ENCODE peak calls at places on chromosomes 5 and 9, in nine cellular contexts. Y, C, K, J, O, B, M, N and U are unnamed samples.

GRCh38 chr5:164296603-164297080 is 791.2 kb downstream of the MAT2B start:
- DNase-seq in Y (no peak), C (no peak), K (peak), J (no peak), O (peak), B (no peak), M (no peak), N (peak), U (no peak)

GRCh38 chr9:137756045-137756744 is 121.4 kb upstream of the CACNA1B start:
- DNase-seq in Y (no peak), C (no peak), K (no peak), J (no peak), O (no peak), B (no peak), M (no peak), N (peak), U (no peak)

GRCh38 chr5:97065475-97065874 is 76.9 kb downstream of the LIX1 start:
- DNase-seq in Y (no peak), C (no peak), K (no peak), J (no peak), O (no peak), B (no peak), M (no peak), N (peak), U (no peak)

GRCh38 chr5:17184596-17184995 is 32.8 kb upstream of the BASP1 start:
- DNase-seq in Y (no peak), C (no peak), K (no peak), J (no peak), O (no peak), B (no peak), M (no peak), N (no peak), U (no peak)

GRCh38 chr9:127965953-127966352 is 14.8 kb downstream of the EEIG1 start:
- DNase-seq in Y (no peak), C (no peak), K (no peak), J (no peak), O (no peak), B (no peak), M (no peak), N (no peak), U (no peak)

GRCh38 chr5:140118294-140118936 is 4.5 kb downstream of the PURA start:
- DNase-seq in Y (no peak), C (no peak), K (no peak), J (no peak), O (no peak), B (no peak), M (no peak), N (peak), U (no peak)

GRCh38 chr9:112144807-112145206 is 30.3 kb downstream of the SUSD1 start:
- DNase-seq in Y (no peak), C (no peak), K (no peak), J (no peak), O (no peak), B (no peak), M (no peak), N (no peak), U (no peak)

GRCh38 chr5:134975078-134975715 is 7.5 kb downstream of the CATSPER3 start:
- DNase-seq in Y (no peak), C (no peak), K (no peak), J (no peak), O (no peak), B (no peak), M (no peak), N (peak), U (no peak)

GRCh38 chr5:132495672-132496630 is 5.4 kb upstream of the IRF1 start:
- DNase-seq in Y (peak), C (peak), K (peak), J (peak), O (peak), B (peak), M (peak), N (peak), U (peak)

GRCh38 chr9:104903609-104904008 is 24.3 kb downstream of the ABCA1 start:
- DNase-seq in Y (no peak), C (no peak), K (no peak), J (no peak), O (no peak), B (no peak), M (no peak), N (peak), U (no peak)

GRCh38 chr5:59542841-59543825 is 350.4 kb downstream of the PDE4D start:
- DNase-seq in Y (peak), C (no peak), K (peak), J (no peak), O (no peak), B (no peak), M (no peak), N (peak), U (no peak)

GRCh38 chr5:74641014-74641777 is 668 bp upstream of the ENC1 start:
- DNase-seq in Y (peak), C (no peak), K (peak), J (peak), O (peak), B (peak), M (peak), N (peak), U (no peak)

GRCh38 chr5:23352437-23352836 is 155.0 kb upstream of the PRDM9 start:
- DNase-seq in Y (no peak), C (no peak), K (no peak), J (no peak), O (no peak), B (no peak), M (no peak), N (peak), U (peak)

GRCh38 chr5:8060235-8061139 is 191.5 kb downstream of the MTRR start:
- DNase-seq in Y (no peak), C (no peak), K (peak), J (no peak), O (peak), B (no peak), M (no peak), N (no peak), U (no peak)

GRCh38 chr9:127968717-127969383 is 11.9 kb downstream of the EEIG1 start:
- DNase-seq in Y (no peak), C (no peak), K (peak), J (peak), O (no peak), B (no peak), M (peak), N (peak), U (peak)